ENCODE peak calls at places on chromosomes 4 and X, in four cellular contexts. M, S, L and Q are unnamed samples.

GRCh38 chr4:77031544-77031943 is 44.2 kb downstream of the CCNI start:
- DNase-seq in M (no peak), S (no peak), L (no peak), Q (no peak)

GRCh38 chrX:130916636-130917422 is 13.8 kb upstream of the ENOX2 start:
- DNase-seq in M (peak), S (peak), L (peak), Q (peak)

GRCh38 chrX:117972681-117973080 is 143.9 kb downstream of the KLHL13 start:
- DNase-seq in M (no peak), S (no peak), L (no peak), Q (no peak)

GRCh38 chr4:112552668-112553067 is 36.7 kb upstream of the NEUROG2 start:
- DNase-seq in M (no peak), S (no peak), L (peak), Q (no peak)

GRCh38 chrX:38699116-38699515 is 102.1 kb upstream of the MID1IP1 start:
- DNase-seq in M (no peak), S (no peak), L (no peak), Q (no peak)

GRCh38 chrX:81377329-81377728 is 175.4 kb downstream of the SH3BGRL start:
- DNase-seq in M (no peak), S (no peak), L (peak), Q (no peak)

GRCh38 chr4:111854494-111855087 is 290.7 kb upstream of the FAM241A start:
- DNase-seq in M (no peak), S (no peak), L (peak), Q (no peak)

GRCh38 chrX:46935295-46935694 is 23.1 kb downstream of the JADE3 start:
- DNase-seq in M (no peak), S (no peak), L (no peak), Q (no peak)

GRCh38 chrX:20715176-20715575 is 448.5 kb upstream of the RPS6KA3 start:
- DNase-seq in M (no peak), S (no peak), L (no peak), Q (no peak)

GRCh38 chr4:22573198-22573597 is 57.3 kb upstream of the ADGRA3 start:
- DNase-seq in M (peak), S (no peak), L (no peak), Q (no peak)

GRCh38 chr4:108502366-108502765 is 118.0 kb upstream of the RPL34 start:
- DNase-seq in M (no peak), S (no peak), L (no peak), Q (no peak)

GRCh38 chr4:98262431-98262830 is 1.2 kb downstream of the RAP1GDS1 start:
- DNase-seq in M (no peak), S (no peak), L (peak), Q (peak)

GRCh38 chrX:24426921-24427746 is 38.0 kb upstream of the PDK3 start:
- DNase-seq in M (no peak), S (no peak), L (no peak), Q (no peak)

GRCh38 chrX:38233891-38234807 is 13.5 kb upstream of the SRPX start:
- DNase-seq in M (no peak), S (no peak), L (peak), Q (no peak)

GRCh38 chr4:10054571-10055041 is 33.3 kb upstream of the SLC2A9 start:
- DNase-seq in M (no peak), S (no peak), L (no peak), Q (no peak)

GRCh38 chr4:99887837-99888236 is 6.4 kb downstream of the LAMTOR3 start:
- DNase-seq in M (no peak), S (no peak), L (peak), Q (no peak)

GRCh38 chr4:164937576-164938270 is 39.7 kb downstream of the TRIM61 start:
- DNase-seq in M (no peak), S (no peak), L (no peak), Q (no peak)

GRCh38 chr4:183098723-183099536 is at the start of gene WWC2:
- DNase-seq in M (peak), S (peak), L (peak), Q (peak)

GRCh38 chr4:3306465-3306864 is 13.6 kb downstream of the RGS12 start:
- DNase-seq in M (no peak), S (no peak), L (no peak), Q (no peak)

GRCh38 chr4:2339458-2340271 is 77.8 kb upstream of the MXD4 start:
- DNase-seq in M (no peak), S (no peak), L (no peak), Q (no peak)

GRCh38 chr4:6974138-6974848 is 64.7 kb downstream of the TBC1D14 start:
- DNase-seq in M (peak), S (peak), L (peak), Q (peak)

GRCh38 chrX:109472939-109473713 is 8.8 kb downstream of the GUCY2F start:
- DNase-seq in M (no peak), S (no peak), L (peak), Q (peak)

GRCh38 chr4:40197879-40198689 is 1.3 kb downstream of the RHOH start:
- DNase-seq in M (no peak), S (no peak), L (no peak), Q (peak)

GRCh38 chr4:122458625-122459024 is 2.1 kb upstream of the IL2 start:
- DNase-seq in M (no peak), S (no peak), L (no peak), Q (no peak)

GRCh38 chrX:80388206-80388605 is 32.0 kb upstream of the TENT5D start:
- DNase-seq in M (no peak), S (no peak), L (no peak), Q (no peak)

GRCh38 chrX:37659047-37659446 is 26.5 kb upstream of the XK start:
- DNase-seq in M (no peak), S (no peak), L (no peak), Q (no peak)

GRCh38 chr4:154314248-154314647 is 177.4 kb downstream of the DCHS2 start:
- DNase-seq in M (no peak), S (no peak), L (no peak), Q (no peak)

GRCh38 chr4:186240848-186241491 is 13.7 kb downstream of the KLKB1 start:
- DNase-seq in M (no peak), S (no peak), L (no peak), Q (no peak)

GRCh38 chr4:124694961-124695598 is 17.5 kb downstream of the ANKRD50 start:
- DNase-seq in M (no peak), S (no peak), L (no peak), Q (no peak)

GRCh38 chr4:73653695-73654106 is 33.5 kb upstream of the RASSF6 start:
- DNase-seq in M (no peak), S (peak), L (peak), Q (peak)

GRCh38 chrX:71996826-71997225 is 86.2 kb downstream of the NHSL2 start:
- DNase-seq in M (peak), S (no peak), L (no peak), Q (no peak)

GRCh38 chr4:143399113-143399949 is 62.7 kb downstream of the GAB1 start:
- DNase-seq in M (no peak), S (no peak), L (peak), Q (peak)

GRCh38 chrX:72003811-72004750 is 93.4 kb downstream of the NHSL2 start:
- DNase-seq in M (peak), S (no peak), L (peak), Q (no peak)

GRCh38 chrX:18674417-18674787 is 2.5 kb upstream of the RS1 start:
- DNase-seq in M (no peak), S (no peak), L (no peak), Q (peak)

GRCh38 chr4:113921089-113921842 is 58.2 kb downstream of the ARSJ start:
- DNase-seq in M (no peak), S (no peak), L (peak), Q (no peak)